ENCODE peak calls at places on chromosomes 7 and 10, in ten cellular contexts. One of them, this sample, is unnamed.

GRCh38 chr7:83053965-83054364 is 108.7 kb downstream of the PCLO start:
- DNase-seq in stimulated activated naive CD4-positive, alpha-beta T cell treated with Interleukin-2 at 50 U/mL for 16 hours: no peak
- DNase-seq in stomach: no peak
- DNase-seq in T-helper 1 cell: no peak
- DNase-seq in NCI-H1092 treated with DMSO at 0.1 percent for 48 hours: no peak
- DNase-seq in IMR-90: no peak
- DNase-seq in Kasumi-1: no peak
- DNase-seq in posterior cingulate gyrus: no peak
- DNase-seq in uterus: no peak
- DNase-seq in germinal center: no peak
- DNase-seq in this sample: no peak

GRCh38 chr7:106138776-106139175 is 26.7 kb upstream of the SYPL1 start:
- DNase-seq in NCI-H1092 treated with DMSO at 0.1 percent for 48 hours: no peak
- DNase-seq in stimulated activated naive CD4-positive, alpha-beta T cell treated with Interleukin-2 at 50 U/mL for 16 hours: no peak
- DNase-seq in uterus: no peak
- DNase-seq in posterior cingulate gyrus: no peak
- DNase-seq in stomach: no peak
- DNase-seq in IMR-90: no peak
- DNase-seq in Kasumi-1: no peak
- DNase-seq in germinal center: no peak
- DNase-seq in T-helper 1 cell: no peak
- DNase-seq in this sample: no peak

GRCh38 chr10:125084191-125085186 is 75.9 kb downstream of the CTBP2 start:
- DNase-seq in IMR-90: peak; percentile 97
- DNase-seq in germinal center: no peak
- DNase-seq in stomach: peak; percentile 89
- DNase-seq in uterus: peak; percentile 68
- DNase-seq in posterior cingulate gyrus: peak; percentile 8
- DNase-seq in NCI-H1092 treated with DMSO at 0.1 percent for 48 hours: peak; percentile 79
- DNase-seq in Kasumi-1: no peak
- DNase-seq in stimulated activated naive CD4-positive, alpha-beta T cell treated with Interleukin-2 at 50 U/mL for 16 hours: no peak
- DNase-seq in T-helper 1 cell: no peak
- DNase-seq in this sample: peak; percentile 91

GRCh38 chr10:112218960-112219359 is 35.4 kb upstream of the GPAM start:
- DNase-seq in posterior cingulate gyrus: no peak
- DNase-seq in germinal center: no peak
- DNase-seq in T-helper 1 cell: no peak
- DNase-seq in stimulated activated naive CD4-positive, alpha-beta T cell treated with Interleukin-2 at 50 U/mL for 16 hours: no peak
- DNase-seq in uterus: no peak
- DNase-seq in IMR-90: no peak
- DNase-seq in stomach: no peak
- DNase-seq in Kasumi-1: no peak
- DNase-seq in NCI-H1092 treated with DMSO at 0.1 percent for 48 hours: no peak
- DNase-seq in this sample: no peak

GRCh38 chr7:110573862-110574528 is 516.9 kb upstream of the LRRN3 start:
- DNase-seq in posterior cingulate gyrus: no peak
- DNase-seq in NCI-H1092 treated with DMSO at 0.1 percent for 48 hours: no peak
- DNase-seq in T-helper 1 cell: no peak
- DNase-seq in Kasumi-1: no peak
- DNase-seq in germinal center: no peak
- DNase-seq in stimulated activated naive CD4-positive, alpha-beta T cell treated with Interleukin-2 at 50 U/mL for 16 hours: no peak
- DNase-seq in stomach: no peak
- DNase-seq in IMR-90: peak; percentile 99
- DNase-seq in uterus: no peak
- DNase-seq in this sample: peak; percentile 89

GRCh38 chr7:98058186-98058585 is 48.5 kb upstream of the LMTK2 start:
- DNase-seq in uterus: no peak
- DNase-seq in posterior cingulate gyrus: no peak
- DNase-seq in IMR-90: no peak
- DNase-seq in NCI-H1092 treated with DMSO at 0.1 percent for 48 hours: no peak
- DNase-seq in stimulated activated naive CD4-positive, alpha-beta T cell treated with Interleukin-2 at 50 U/mL for 16 hours: no peak
- DNase-seq in Kasumi-1: no peak
- DNase-seq in stomach: no peak
- DNase-seq in T-helper 1 cell: no peak
- DNase-seq in germinal center: no peak
- DNase-seq in this sample: no peak

GRCh38 chr10:89233033-89233432 is 18.5 kb downstream of the LIPA start:
- DNase-seq in NCI-H1092 treated with DMSO at 0.1 percent for 48 hours: no peak
- DNase-seq in stomach: no peak
- DNase-seq in T-helper 1 cell: no peak
- DNase-seq in germinal center: no peak
- DNase-seq in uterus: no peak
- DNase-seq in posterior cingulate gyrus: no peak
- DNase-seq in IMR-90: no peak
- DNase-seq in stimulated activated naive CD4-positive, alpha-beta T cell treated with Interleukin-2 at 50 U/mL for 16 hours: no peak
- DNase-seq in Kasumi-1: no peak
- DNase-seq in this sample: no peak

GRCh38 chr10:50325449-50326188 is 74.3 kb upstream of the ASAH2 start:
- DNase-seq in uterus: peak; percentile 69
- DNase-seq in posterior cingulate gyrus: no peak
- DNase-seq in Kasumi-1: peak; percentile 94
- DNase-seq in stomach: peak; percentile 52
- DNase-seq in stimulated activated naive CD4-positive, alpha-beta T cell treated with Interleukin-2 at 50 U/mL for 16 hours: no peak
- DNase-seq in T-helper 1 cell: peak; percentile 45
- DNase-seq in germinal center: no peak
- DNase-seq in IMR-90: peak; percentile 98
- DNase-seq in NCI-H1092 treated with DMSO at 0.1 percent for 48 hours: no peak
- DNase-seq in this sample: peak; percentile 95

GRCh38 chr10:52609601-52610240 is 162.9 kb downstream of the MBL2 start:
- DNase-seq in NCI-H1092 treated with DMSO at 0.1 percent for 48 hours: no peak
- DNase-seq in IMR-90: no peak
- DNase-seq in germinal center: no peak
- DNase-seq in stomach: no peak
- DNase-seq in posterior cingulate gyrus: no peak
- DNase-seq in T-helper 1 cell: no peak
- DNase-seq in stimulated activated naive CD4-positive, alpha-beta T cell treated with Interleukin-2 at 50 U/mL for 16 hours: no peak
- DNase-seq in Kasumi-1: no peak
- DNase-seq in uterus: no peak
- DNase-seq in this sample: no peak

GRCh38 chr7:24729365-24730017 is 27.8 kb downstream of the GSDME start:
- DNase-seq in NCI-H1092 treated with DMSO at 0.1 percent for 48 hours: no peak
- DNase-seq in Kasumi-1: no peak
- DNase-seq in stomach: no peak
- DNase-seq in germinal center: no peak
- DNase-seq in stimulated activated naive CD4-positive, alpha-beta T cell treated with Interleukin-2 at 50 U/mL for 16 hours: no peak
- DNase-seq in IMR-90: no peak
- DNase-seq in T-helper 1 cell: no peak
- DNase-seq in posterior cingulate gyrus: no peak
- DNase-seq in uterus: peak; percentile 40
- DNase-seq in this sample: no peak

GRCh38 chr7:33809218-33809617 is 96.1 kb upstream of the BMPER start:
- DNase-seq in stomach: no peak
- DNase-seq in Kasumi-1: no peak
- DNase-seq in NCI-H1092 treated with DMSO at 0.1 percent for 48 hours: no peak
- DNase-seq in posterior cingulate gyrus: no peak
- DNase-seq in T-helper 1 cell: no peak
- DNase-seq in IMR-90: no peak
- DNase-seq in stimulated activated naive CD4-positive, alpha-beta T cell treated with Interleukin-2 at 50 U/mL for 16 hours: no peak
- DNase-seq in germinal center: no peak
- DNase-seq in uterus: no peak
- DNase-seq in this sample: no peak

GRCh38 chr7:132656846-132657776 is 80.8 kb upstream of the PLXNA4 start:
- DNase-seq in stimulated activated naive CD4-positive, alpha-beta T cell treated with Interleukin-2 at 50 U/mL for 16 hours: no peak
- DNase-seq in T-helper 1 cell: peak; percentile 8
- DNase-seq in stomach: no peak
- DNase-seq in IMR-90: peak; percentile 2
- DNase-seq in germinal center: peak; percentile 33
- DNase-seq in NCI-H1092 treated with DMSO at 0.1 percent for 48 hours: peak; percentile 14
- DNase-seq in uterus: no peak
- DNase-seq in Kasumi-1: peak; percentile 82
- DNase-seq in posterior cingulate gyrus: no peak
- DNase-seq in this sample: peak; percentile 10

GRCh38 chr10:34736976-34737771 is 77.9 kb downstream of the PARD3 start:
- DNase-seq in stomach: no peak
- DNase-seq in IMR-90: no peak
- DNase-seq in posterior cingulate gyrus: no peak
- DNase-seq in T-helper 1 cell: no peak
- DNase-seq in uterus: no peak
- DNase-seq in stimulated activated naive CD4-positive, alpha-beta T cell treated with Interleukin-2 at 50 U/mL for 16 hours: no peak
- DNase-seq in NCI-H1092 treated with DMSO at 0.1 percent for 48 hours: no peak
- DNase-seq in germinal center: no peak
- DNase-seq in Kasumi-1: no peak
- DNase-seq in this sample: no peak

GRCh38 chr10:110495731-110496552 is 1.8 kb upstream of the DUSP5 start:
- DNase-seq in uterus: peak; percentile 59
- DNase-seq in Kasumi-1: peak; percentile 62
- DNase-seq in stomach: peak; percentile 29
- DNase-seq in NCI-H1092 treated with DMSO at 0.1 percent for 48 hours: no peak
- DNase-seq in germinal center: no peak
- DNase-seq in stimulated activated naive CD4-positive, alpha-beta T cell treated with Interleukin-2 at 50 U/mL for 16 hours: peak; percentile 69
- DNase-seq in IMR-90: peak; percentile 93
- DNase-seq in T-helper 1 cell: peak; percentile 53
- DNase-seq in posterior cingulate gyrus: peak; percentile 34
- DNase-seq in this sample: peak; percentile 84

GRCh38 chr7:154353385-154353784 is 301.2 kb downstream of the DPP6 start:
- DNase-seq in posterior cingulate gyrus: no peak
- DNase-seq in stomach: no peak
- DNase-seq in germinal center: no peak
- DNase-seq in uterus: no peak
- DNase-seq in T-helper 1 cell: no peak
- DNase-seq in Kasumi-1: no peak
- DNase-seq in stimulated activated naive CD4-positive, alpha-beta T cell treated with Interleukin-2 at 50 U/mL for 16 hours: no peak
- DNase-seq in NCI-H1092 treated with DMSO at 0.1 percent for 48 hours: peak; percentile 47
- DNase-seq in IMR-90: no peak
- DNase-seq in this sample: no peak

GRCh38 chr7:134186022-134186421 is 58.9 kb downstream of the LRGUK start:
- DNase-seq in stomach: no peak
- DNase-seq in NCI-H1092 treated with DMSO at 0.1 percent for 48 hours: no peak
- DNase-seq in IMR-90: peak; percentile 83
- DNase-seq in germinal center: no peak
- DNase-seq in stimulated activated naive CD4-positive, alpha-beta T cell treated with Interleukin-2 at 50 U/mL for 16 hours: no peak
- DNase-seq in T-helper 1 cell: no peak
- DNase-seq in Kasumi-1: no peak
- DNase-seq in uterus: no peak
- DNase-seq in posterior cingulate gyrus: no peak
- DNase-seq in this sample: peak; percentile 42

GRCh38 chr7:2032876-2033407 is 199.8 kb downstream of the MAD1L1 start:
- DNase-seq in NCI-H1092 treated with DMSO at 0.1 percent for 48 hours: no peak
- DNase-seq in stimulated activated naive CD4-positive, alpha-beta T cell treated with Interleukin-2 at 50 U/mL for 16 hours: no peak
- DNase-seq in IMR-90: no peak
- DNase-seq in germinal center: no peak
- DNase-seq in Kasumi-1: no peak
- DNase-seq in posterior cingulate gyrus: no peak
- DNase-seq in uterus: no peak
- DNase-seq in stomach: no peak
- DNase-seq in T-helper 1 cell: no peak
- DNase-seq in this sample: no peak

GRCh38 chr7:19145429-19146201 is 394 bp upstream of the FERD3L start:
- DNase-seq in NCI-H1092 treated with DMSO at 0.1 percent for 48 hours: peak; percentile 59
- DNase-seq in stomach: no peak
- DNase-seq in T-helper 1 cell: no peak
- DNase-seq in germinal center: no peak
- DNase-seq in IMR-90: no peak
- DNase-seq in Kasumi-1: no peak
- DNase-seq in posterior cingulate gyrus: no peak
- DNase-seq in uterus: no peak
- DNase-seq in stimulated activated naive CD4-positive, alpha-beta T cell treated with Interleukin-2 at 50 U/mL for 16 hours: no peak
- DNase-seq in this sample: no peak

GRCh38 chr10:6409982-6410694 is 169.9 kb downstream of the PRKCQ start:
- DNase-seq in IMR-90: peak; percentile 76
- DNase-seq in stimulated activated naive CD4-positive, alpha-beta T cell treated with Interleukin-2 at 50 U/mL for 16 hours: peak; percentile 42
- DNase-seq in NCI-H1092 treated with DMSO at 0.1 percent for 48 hours: no peak
- DNase-seq in stomach: no peak
- DNase-seq in Kasumi-1: no peak
- DNase-seq in uterus: no peak
- DNase-seq in T-helper 1 cell: peak; percentile 76
- DNase-seq in posterior cingulate gyrus: no peak
- DNase-seq in germinal center: no peak
- DNase-seq in this sample: peak; percentile 29

GRCh38 chr7:135768064-135768463 is 19.5 kb upstream of the FAM180A start:
- DNase-seq in uterus: no peak
- DNase-seq in NCI-H1092 treated with DMSO at 0.1 percent for 48 hours: no peak
- DNase-seq in stimulated activated naive CD4-positive, alpha-beta T cell treated with Interleukin-2 at 50 U/mL for 16 hours: no peak
- DNase-seq in IMR-90: no peak
- DNase-seq in stomach: no peak
- DNase-seq in germinal center: no peak
- DNase-seq in Kasumi-1: no peak
- DNase-seq in T-helper 1 cell: no peak
- DNase-seq in posterior cingulate gyrus: no peak
- DNase-seq in this sample: no peak

GRCh38 chr10:16602104-16602735 is 80.5 kb upstream of the C1QL3 start:
- DNase-seq in IMR-90: no peak
- DNase-seq in stomach: no peak
- DNase-seq in T-helper 1 cell: no peak
- DNase-seq in NCI-H1092 treated with DMSO at 0.1 percent for 48 hours: no peak
- DNase-seq in germinal center: no peak
- DNase-seq in uterus: no peak
- DNase-seq in Kasumi-1: no peak
- DNase-seq in stimulated activated naive CD4-positive, alpha-beta T cell treated with Interleukin-2 at 50 U/mL for 16 hours: no peak
- DNase-seq in posterior cingulate gyrus: no peak
- DNase-seq in this sample: no peak

GRCh38 chr7:125098377-125098970 is 168.8 kb upstream of the POT1 start:
- DNase-seq in T-helper 1 cell: no peak
- DNase-seq in IMR-90: no peak
- DNase-seq in NCI-H1092 treated with DMSO at 0.1 percent for 48 hours: no peak
- DNase-seq in Kasumi-1: no peak
- DNase-seq in stimulated activated naive CD4-positive, alpha-beta T cell treated with Interleukin-2 at 50 U/mL for 16 hours: no peak
- DNase-seq in stomach: no peak
- DNase-seq in posterior cingulate gyrus: no peak
- DNase-seq in uterus: no peak
- DNase-seq in germinal center: no peak
- DNase-seq in this sample: no peak

GRCh38 chr7:114083714-114084113 is 164.9 kb upstream of the PPP1R3A start:
- DNase-seq in uterus: no peak
- DNase-seq in Kasumi-1: peak; percentile 23
- DNase-seq in posterior cingulate gyrus: no peak
- DNase-seq in stimulated activated naive CD4-positive, alpha-beta T cell treated with Interleukin-2 at 50 U/mL for 16 hours: no peak
- DNase-seq in NCI-H1092 treated with DMSO at 0.1 percent for 48 hours: no peak
- DNase-seq in germinal center: peak; percentile 7
- DNase-seq in T-helper 1 cell: no peak
- DNase-seq in stomach: no peak
- DNase-seq in IMR-90: no peak
- DNase-seq in this sample: no peak

GRCh38 chr10:125638555-125638954 is 44.4 kb downstream of the TEX36 start:
- DNase-seq in NCI-H1092 treated with DMSO at 0.1 percent for 48 hours: no peak
- DNase-seq in stimulated activated naive CD4-positive, alpha-beta T cell treated with Interleukin-2 at 50 U/mL for 16 hours: no peak
- DNase-seq in uterus: no peak
- DNase-seq in Kasumi-1: no peak
- DNase-seq in germinal center: no peak
- DNase-seq in T-helper 1 cell: no peak
- DNase-seq in stomach: no peak
- DNase-seq in IMR-90: no peak
- DNase-seq in posterior cingulate gyrus: no peak
- DNase-seq in this sample: no peak

GRCh38 chr10:13784067-13784466 is 197.3 kb downstream of the PRPF18 start:
- DNase-seq in uterus: no peak
- DNase-seq in germinal center: no peak
- DNase-seq in IMR-90: peak; percentile 64
- DNase-seq in Kasumi-1: peak; percentile 56
- DNase-seq in T-helper 1 cell: peak; percentile 55
- DNase-seq in stimulated activated naive CD4-positive, alpha-beta T cell treated with Interleukin-2 at 50 U/mL for 16 hours: no peak
- DNase-seq in stomach: no peak
- DNase-seq in posterior cingulate gyrus: no peak
- DNase-seq in NCI-H1092 treated with DMSO at 0.1 percent for 48 hours: peak; percentile 4
- DNase-seq in this sample: peak; percentile 55

GRCh38 chr10:69446650-69447151 is 4.6 kb upstream of the TSPAN15 start:
- DNase-seq in posterior cingulate gyrus: no peak
- DNase-seq in germinal center: no peak
- DNase-seq in stomach: no peak
- DNase-seq in NCI-H1092 treated with DMSO at 0.1 percent for 48 hours: no peak
- DNase-seq in IMR-90: peak; percentile 74
- DNase-seq in Kasumi-1: no peak
- DNase-seq in uterus: no peak
- DNase-seq in stimulated activated naive CD4-positive, alpha-beta T cell treated with Interleukin-2 at 50 U/mL for 16 hours: no peak
- DNase-seq in T-helper 1 cell: peak; percentile 25
- DNase-seq in this sample: peak; percentile 91

GRCh38 chr10:97708976-97709745 is 4.4 kb upstream of the MARVELD1 start:
- DNase-seq in stomach: peak; percentile 72
- DNase-seq in Kasumi-1: peak; percentile 83
- DNase-seq in IMR-90: peak; percentile 88
- DNase-seq in posterior cingulate gyrus: no peak
- DNase-seq in stimulated activated naive CD4-positive, alpha-beta T cell treated with Interleukin-2 at 50 U/mL for 16 hours: peak; percentile 25
- DNase-seq in uterus: peak; percentile 90
- DNase-seq in T-helper 1 cell: no peak
- DNase-seq in NCI-H1092 treated with DMSO at 0.1 percent for 48 hours: no peak
- DNase-seq in germinal center: no peak
- DNase-seq in this sample: peak; percentile 78

GRCh38 chr7:134546903-134547737 is 1.8 kb upstream of the AKR1B15 start:
- DNase-seq in stimulated activated naive CD4-positive, alpha-beta T cell treated with Interleukin-2 at 50 U/mL for 16 hours: peak; percentile 65
- DNase-seq in NCI-H1092 treated with DMSO at 0.1 percent for 48 hours: peak; percentile 66
- DNase-seq in stomach: peak; percentile 79
- DNase-seq in IMR-90: peak; percentile 62
- DNase-seq in germinal center: peak; percentile 59
- DNase-seq in posterior cingulate gyrus: peak; percentile 28
- DNase-seq in Kasumi-1: peak; percentile 80
- DNase-seq in uterus: peak; percentile 48
- DNase-seq in T-helper 1 cell: peak; percentile 41
- DNase-seq in this sample: peak; percentile 35